ENCODE peak calls at places on chromosomes 11 and 22, in seven cellular contexts. S, D, A, T, L, C and Z are unnamed samples. For H3K9me3, the result is how much of the 10 kb centered on the place peaks cover.

GRCh38 chr22:17318817-17319216 is 50.4 kb upstream of the CECR2 start:
- DNase-seq in S (no peak), D (no peak), A (no peak), T (no peak), L (no peak), C (no peak), Z (no peak)

GRCh38 chr22:25360411-25360810 is 141.0 kb downstream of the CRYBB2 start:
- DNase-seq in S (no peak), D (no peak), A (no peak), T (no peak), L (no peak), C (no peak), Z (no peak)

GRCh38 chr11:45180888-45181594 is 34.6 kb downstream of the PRDM11 start:
- DNase-seq in S (peak), D (peak), A (peak), T (peak), L (peak), C (peak), Z (no peak)

GRCh38 chr11:32891657-32892354 is 805 bp upstream of the QSER1 start:
- DNase-seq in S (peak), D (no peak), A (peak), T (no peak), L (no peak), C (no peak), Z (no peak)

GRCh38 chr11:75269896-75270295 is 29.3 kb downstream of the TPBGL start:
- DNase-seq in S (no peak), D (no peak), A (peak), T (no peak), L (no peak), C (no peak), Z (no peak)

GRCh38 chr11:102453286-102453797 is 777 bp upstream of the TMEM123 start:
- DNase-seq in S (no peak), D (no peak), A (no peak), T (peak), L (peak), C (no peak), Z (peak)

GRCh38 chr11:22459053-22459452 is 120.9 kb downstream of the SLC17A6 start:
- DNase-seq in S (peak), D (no peak), A (no peak), T (no peak), L (no peak), C (no peak), Z (no peak)

GRCh38 chr11:17612221-17613188 is 65.4 kb downstream of the OTOG start:
- DNase-seq in S (no peak), D (no peak), A (no peak), T (no peak), L (no peak), C (no peak), Z (no peak)

GRCh38 chr11:10197091-10197490 is 96.9 kb downstream of the SBF2 start:
- DNase-seq in S (peak), D (no peak), A (no peak), T (no peak), L (no peak), C (no peak), Z (no peak)

GRCh38 chr11:10192036-10192435 is 102.0 kb downstream of the SBF2 start:
- DNase-seq in S (no peak), D (no peak), A (no peak), T (no peak), L (no peak), C (no peak), Z (no peak)
- H3K9me3 ChIP-seq in S (under half), D (under half), A (under half), T (under half), L (under half), C (under half), Z (under half)

GRCh38 chr22:49400136-49400865 is 427.4 kb downstream of the BRD1 start:
- DNase-seq in S (no peak), D (no peak), A (no peak), T (peak), L (no peak), C (no peak), Z (no peak)

GRCh38 chr22:49396817-49397216 is 430.9 kb downstream of the BRD1 start:
- DNase-seq in S (no peak), D (no peak), A (no peak), T (no peak), L (no peak), C (no peak), Z (no peak)

GRCh38 chr22:49398646-49399045 is 429.0 kb downstream of the BRD1 start:
- DNase-seq in S (no peak), D (no peak), A (no peak), T (peak), L (no peak), C (no peak), Z (no peak)

GRCh38 chr22:49395617-49396016 is 432.1 kb downstream of the BRD1 start:
- DNase-seq in S (no peak), D (no peak), A (no peak), T (peak), L (no peak), C (no peak), Z (no peak)

DNA sequence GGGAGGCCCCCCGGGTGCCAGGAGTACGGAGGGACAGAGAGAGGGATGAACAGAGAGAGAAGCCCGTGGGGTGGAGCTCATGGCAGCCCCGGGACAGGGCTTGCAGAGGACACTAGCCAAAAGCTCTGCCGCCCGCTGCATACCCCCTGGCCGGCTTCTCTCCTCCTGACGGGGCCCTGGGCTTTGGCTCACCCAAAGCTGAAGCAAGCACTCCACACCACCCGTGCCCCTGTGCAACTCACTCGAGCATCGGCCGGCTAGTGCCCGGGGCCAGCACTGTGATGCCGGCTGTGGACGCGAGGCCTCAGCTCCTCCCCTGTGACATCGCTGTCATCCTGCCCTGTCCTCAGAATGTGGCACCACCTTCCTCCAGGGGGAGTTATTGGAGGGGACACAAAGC is 429.6 kb downstream of the BRD1 start:
- DNase-seq in S (no peak), D (no peak), A (no peak), T (peak), L (no peak), C (no peak), Z (no peak)
- H3K9me3 ChIP-seq in S (under half), D (under half), A (under half), T (under half), L (under half), C (under half), Z (under half)

GRCh38 chr11:28826807-28827206 is 718.6 kb downstream of the METTL15 start:
- DNase-seq in S (no peak), D (no peak), A (no peak), T (no peak), L (no peak), C (no peak), Z (no peak)
- H3K9me3 ChIP-seq in S (under half), D (under half), A (under half), T (under half), L (under half), C (under half), Z (under half)

DNA sequence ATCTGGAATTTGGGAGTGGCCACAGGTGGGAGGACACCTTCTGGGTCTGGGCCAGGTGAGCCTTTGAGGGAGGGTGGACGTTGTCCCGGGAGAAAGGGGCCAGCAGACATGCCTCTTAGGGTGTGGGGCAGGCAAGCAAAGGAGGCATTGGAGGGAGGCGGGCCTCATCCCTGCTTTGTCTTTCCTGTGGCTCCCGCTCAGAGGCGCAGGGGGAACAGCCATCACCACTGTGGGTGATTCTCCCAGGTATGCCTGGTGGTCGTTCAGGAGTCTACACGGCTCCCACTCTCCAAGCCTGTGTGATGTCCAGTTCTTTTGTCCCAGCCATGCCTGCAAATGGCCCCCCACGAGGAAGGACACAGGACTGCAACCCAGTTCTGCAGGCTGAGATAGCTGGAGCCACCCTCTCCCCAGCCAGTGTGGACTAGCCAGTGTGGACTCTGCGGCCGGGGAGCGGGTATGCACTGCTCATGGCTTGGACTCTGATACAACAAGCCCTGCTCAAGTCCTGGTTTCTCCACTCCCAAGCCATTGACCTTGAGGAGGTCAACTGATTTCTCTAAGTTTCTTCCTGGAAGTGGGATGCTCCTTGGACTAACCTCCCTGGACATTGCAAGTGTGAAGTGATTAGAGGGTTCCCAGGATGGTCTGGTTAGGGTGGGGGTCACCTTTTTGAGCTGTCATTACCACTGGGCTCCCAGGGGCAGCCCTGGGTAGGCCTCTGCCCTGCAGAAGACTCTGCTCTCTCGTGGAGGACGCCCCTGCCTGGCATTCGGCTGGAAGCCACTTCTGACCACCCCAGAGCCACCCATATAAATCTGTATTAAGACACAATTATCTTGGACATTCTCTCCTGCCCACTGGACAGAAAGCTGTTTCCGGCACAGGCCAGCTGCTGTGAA is 1151.2 kb downstream of the BRD1 start:
- DNase-seq in S (no peak), D (no peak), A (no peak), T (no peak), L (no peak), C (no peak), Z (no peak)
- H3K9me3 ChIP-seq in S (under half), D (under half), A (under half), T (under half), L (under half), C (under half), Z (under half)

DNA sequence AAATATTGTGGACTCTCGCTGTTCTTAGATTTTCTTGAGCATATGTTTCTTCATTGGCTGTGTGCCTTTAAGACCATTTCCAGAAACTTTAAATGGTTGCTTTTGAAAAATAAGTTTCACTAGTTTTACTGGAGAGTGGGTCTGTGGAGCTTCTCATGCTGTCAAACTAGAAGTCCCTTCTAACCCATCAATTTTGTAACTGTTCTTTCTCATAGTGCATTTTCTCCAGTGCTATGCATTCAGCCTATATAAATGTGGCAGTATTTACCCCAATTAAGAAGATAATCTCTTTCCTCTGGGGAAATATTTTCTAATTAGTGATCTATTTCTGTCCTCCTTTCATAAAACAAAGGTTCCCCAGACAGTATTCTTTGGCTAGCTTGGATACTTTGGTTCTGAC is 97.9 kb upstream of the RRM1 start:
- DNase-seq in S (no peak), D (no peak), A (no peak), T (no peak), L (no peak), C (no peak), Z (no peak)
- H3K9me3 ChIP-seq in S (under half), D (under half), A (under half), T (under half), L (under half), C (under half), Z (under half)

DNA sequence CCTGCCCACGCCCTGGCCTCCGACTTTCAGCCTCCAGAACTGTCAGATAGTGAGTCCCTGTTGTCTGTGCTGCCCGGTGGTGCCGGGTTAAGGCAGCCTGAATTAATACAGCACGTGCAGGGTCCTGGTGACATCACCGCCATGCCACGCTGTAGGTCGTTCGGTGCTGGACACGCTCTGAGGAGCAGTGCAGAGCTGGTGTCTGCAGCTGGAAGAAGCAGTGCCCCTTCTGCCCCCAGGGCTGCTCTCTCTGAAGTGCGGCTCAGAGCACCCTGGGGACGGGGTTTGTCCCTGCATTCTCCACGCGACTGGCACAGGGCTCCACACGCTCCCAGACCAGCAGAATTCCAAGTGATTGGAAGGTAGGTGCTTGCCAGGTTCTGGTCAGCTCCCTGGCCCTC is 831.5 kb downstream of the TBC1D22A start:
- DNase-seq in S (no peak), D (no peak), A (no peak), T (no peak), L (no peak), C (no peak), Z (no peak)
- H3K9me3 ChIP-seq in S (under half), D (under half), A (under half), T (half or more), L (under half), C (under half), Z (under half)

GRCh38 chr11:70040452-70040851 is 37.7 kb upstream of the ANO1 start:
- DNase-seq in S (no peak), D (no peak), A (no peak), T (peak), L (no peak), C (no peak), Z (no peak)
- H3K9me3 ChIP-seq in S (under half), D (under half), A (under half), T (under half), L (under half), C (under half), Z (under half)

DNA sequence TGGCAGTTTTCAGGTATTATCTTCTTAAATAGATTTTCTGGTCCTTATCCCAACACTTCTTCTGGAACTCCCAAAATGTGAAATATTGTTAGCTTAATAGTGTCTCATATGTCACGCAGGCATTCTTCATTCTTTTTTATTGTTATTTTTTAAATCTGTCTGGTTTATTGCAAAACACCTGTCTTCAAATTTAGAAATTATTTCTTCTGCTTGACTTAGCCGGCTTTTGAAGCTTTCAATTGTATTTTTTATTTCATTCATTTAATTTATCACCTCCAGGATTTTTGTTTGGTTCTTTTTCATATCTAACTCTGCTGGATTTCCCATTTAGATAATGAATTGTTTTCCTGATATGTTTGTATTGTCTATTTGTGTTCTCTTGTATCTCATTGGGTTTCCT is 49.9 kb downstream of the KCNQ1OT1 start:
- DNase-seq in S (no peak), D (no peak), A (no peak), T (no peak), L (no peak), C (no peak), Z (no peak)
- H3K9me3 ChIP-seq in S (under half), D (half or more), A (under half), T (half or more), L (under half), C (under half), Z (under half)

DNA sequence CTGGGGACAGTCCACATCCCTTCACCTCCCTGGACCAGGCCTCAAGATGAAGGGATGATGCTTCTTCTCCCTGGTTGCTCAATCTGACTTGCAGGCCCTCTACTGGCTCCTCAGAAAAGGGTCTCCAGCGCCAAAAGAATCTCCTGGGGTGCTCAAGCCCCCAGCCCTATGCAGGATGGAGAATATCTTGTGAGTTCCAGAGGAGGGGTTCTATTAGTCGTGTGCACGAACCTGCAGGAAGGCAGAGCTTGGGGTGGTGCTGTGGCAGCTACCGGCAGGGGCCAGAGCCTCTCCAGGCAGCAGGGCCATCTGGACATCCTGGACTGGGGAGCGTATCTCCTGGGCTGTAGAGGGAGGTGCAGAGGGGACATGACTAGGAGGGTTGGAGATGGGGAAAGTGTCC is 1339.5 kb downstream of the BRD1 start:
- DNase-seq in S (no peak), D (no peak), A (no peak), T (peak), L (no peak), C (no peak), Z (no peak)
- H3K9me3 ChIP-seq in S (under half), D (under half), A (under half), T (under half), L (under half), C (under half), Z (under half)